ENCODE peak calls at places on chromosomes 1 and 21, in eight cellular contexts. N, B, D, F, H, T, Y and I are unnamed samples.

GRCh38 chr1:101017448-101017847 is 8.1 kb downstream of the DPH5 start:
- DNase-seq in N (no peak), B (no peak), D (no peak), F (no peak), H (no peak), T (no peak), Y (no peak), I (no peak)

GRCh38 chr1:2840036-2840809 is 38.7 kb upstream of the TTC34 start:
- DNase-seq in N (no peak), B (no peak), D (no peak), F (no peak), H (no peak), T (no peak), Y (no peak), I (no peak)

GRCh38 chr1:176205322-176205914 is 1.7 kb downstream of the COP1 start:
- DNase-seq in N (peak; percentile 4), B (no peak), D (no peak), F (no peak), H (peak; percentile 26), T (no peak), Y (no peak), I (peak; percentile 16)

GRCh38 chr1:39269791-39270342 is 65.4 kb downstream of the MACF1 start:
- DNase-seq in N (peak; percentile 71), B (no peak), D (peak; percentile 56), F (no peak), H (peak; percentile 84), T (no peak), Y (peak; percentile 77), I (peak; percentile 47)

GRCh38 chr1:219324629-219325367 is 151.1 kb downstream of the LYPLAL1 start:
- DNase-seq in N (peak; percentile 85), B (no peak), D (no peak), F (peak; percentile 90), H (peak; percentile 92), T (no peak), Y (peak; percentile 87), I (peak; percentile 94)

GRCh38 chr1:151860504-151861187 is 7.1 kb upstream of the THEM5 start:
- DNase-seq in N (no peak), B (no peak), D (no peak), F (no peak), H (no peak), T (no peak), Y (no peak), I (no peak)

GRCh38 chr1:76862447-76862846 is 4.8 kb upstream of the ST6GALNAC5 start:
- DNase-seq in N (no peak), B (no peak), D (no peak), F (peak; percentile 54), H (peak; percentile 68), T (no peak), Y (no peak), I (peak; percentile 73)

GRCh38 chr1:94050263-94050662 is 70.7 kb downstream of the ABCA4 start:
- DNase-seq in N (no peak), B (no peak), D (no peak), F (no peak), H (no peak), T (no peak), Y (no peak), I (no peak)

GRCh38 chr1:225987491-225988316 is 11.4 kb downstream of the SDE2 start:
- DNase-seq in N (peak; percentile 74), B (no peak), D (peak; percentile 35), F (no peak), H (peak; percentile 77), T (no peak), Y (peak; percentile 74), I (peak; percentile 53)

GRCh38 chr1:207284209-207284892 is 37.1 kb upstream of the CD55 start:
- DNase-seq in N (no peak), B (no peak), D (no peak), F (no peak), H (peak; percentile 30), T (no peak), Y (no peak), I (no peak)

GRCh38 chr1:163211667-163212066 is 9.0 kb upstream of the RGS5 start:
- DNase-seq in N (no peak), B (no peak), D (no peak), F (no peak), H (no peak), T (no peak), Y (no peak), I (no peak)

GRCh38 chr1:245687636-245688535 is 533.1 kb downstream of the KIF26B start:
- DNase-seq in N (no peak), B (no peak), D (peak; percentile 35), F (no peak), H (no peak), T (no peak), Y (no peak), I (peak; percentile 29)

GRCh38 chr1:162007485-162007884 is 16.2 kb downstream of the OLFML2B start:
- DNase-seq in N (no peak), B (no peak), D (no peak), F (no peak), H (no peak), T (no peak), Y (no peak), I (no peak)

GRCh38 chr1:6467224-6467623 is 1.3 kb upstream of the TNFRSF25 start:
- DNase-seq in N (no peak), B (no peak), D (no peak), F (no peak), H (no peak), T (no peak), Y (no peak), I (no peak)

DNA sequence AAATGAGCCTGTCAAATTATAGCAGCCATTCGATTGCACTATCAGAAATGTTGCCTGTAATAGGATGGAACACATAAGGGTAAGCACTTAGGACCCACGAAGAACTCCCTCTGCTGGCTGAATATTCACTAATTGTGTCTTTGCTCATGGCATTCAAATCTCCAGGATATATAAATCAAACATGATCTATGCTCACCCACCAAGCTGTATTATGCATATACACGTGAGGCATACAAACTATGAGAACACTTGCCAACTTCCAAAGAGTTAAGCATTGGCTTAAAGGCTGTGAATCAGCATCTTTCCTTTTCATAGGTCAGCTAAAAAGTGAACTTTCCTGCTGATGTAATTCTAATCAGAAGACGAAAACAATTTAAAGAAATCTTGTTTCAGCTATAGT is 34.5 kb downstream of the TMPRSS15 start:
- DNase-seq in N (peak; percentile 2), B (peak; percentile 39), D (peak; percentile 61), F (no peak), H (peak; percentile 72), T (no peak), Y (no peak), I (peak; percentile 39)
- TF ChIP-seq CTCF in N (no peak), B (peak; percentile 74), D (peak; percentile 55), F (peak; percentile 53), H (peak; percentile 64), T (no peak), Y (no peak), I (peak; percentile 48)

GRCh38 chr1:153631047-153632022 is 2.5 kb upstream of the CHTOP start:
- DNase-seq in N (no peak), B (no peak), D (no peak), F (no peak), H (no peak), T (no peak), Y (no peak), I (no peak)
- H3K4me3 ChIP-seq in N (no peak overlapping the region), B (no peak overlapping the region), D (no peak overlapping the region), F (no peak overlapping the region), H (no peak overlapping the region), T (no peak overlapping the region), Y (no peak overlapping the region), I (no peak overlapping the region)

GRCh38 chr1:111669268-111669667 is 49.7 kb downstream of the RAP1A start:
- DNase-seq in N (no peak), B (no peak), D (no peak), F (no peak), H (peak; percentile 37), T (no peak), Y (no peak), I (no peak)

GRCh38 chr1:111671849-111672248 is 52.3 kb downstream of the RAP1A start:
- DNase-seq in N (no peak), B (no peak), D (no peak), F (no peak), H (no peak), T (no peak), Y (no peak), I (no peak)

GRCh38 chr1:111672338-111672737 is 52.7 kb downstream of the RAP1A start:
- DNase-seq in N (no peak), B (no peak), D (no peak), F (no peak), H (no peak), T (no peak), Y (no peak), I (no peak)

GRCh38 chr1:111665527-111665926 is 45.9 kb downstream of the RAP1A start:
- DNase-seq in N (no peak), B (no peak), D (no peak), F (no peak), H (no peak), T (no peak), Y (no peak), I (no peak)

GRCh38 chr1:111666828-111667227 is 47.2 kb downstream of the RAP1A start:
- DNase-seq in N (no peak), B (no peak), D (peak; percentile 10), F (no peak), H (no peak), T (no peak), Y (no peak), I (no peak)
- TF ChIP-seq CTCF in N (no peak), B (no peak), D (no peak), F (no peak), H (no peak), T (no peak), Y (no peak), I (no peak)

DNA sequence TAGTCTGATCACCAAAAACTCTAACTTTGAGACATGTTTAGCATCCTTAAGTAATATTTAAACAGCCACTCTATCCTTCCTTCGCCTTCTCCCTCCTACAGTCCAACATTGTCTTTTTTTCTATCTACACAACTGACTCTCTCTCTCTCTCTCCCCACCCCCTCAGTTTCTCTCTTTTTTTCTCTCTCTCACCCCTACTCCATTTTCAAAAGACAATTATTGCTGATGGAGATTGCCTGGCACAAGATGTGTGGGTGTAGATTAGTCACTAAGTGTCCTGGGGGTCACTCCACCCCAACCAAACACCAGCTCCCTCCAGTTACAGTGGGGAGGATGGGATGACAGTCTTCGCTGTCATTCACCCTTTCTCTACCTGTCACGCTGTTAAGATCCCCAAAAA is 94.5 kb upstream of the NFIA start:
- DNase-seq in N (no peak), B (no peak), D (no peak), F (no peak), H (no peak), T (no peak), Y (no peak), I (no peak)
- H3K4me3 ChIP-seq in N (no peak overlapping the region), B (no peak overlapping the region), D (no peak overlapping the region), F (no peak overlapping the region), H (no peak overlapping the region), T (no peak overlapping the region), Y (no peak overlapping the region), I (no peak overlapping the region)